ENCODE peak calls at places on chromosome 7, in six cellular contexts. One of them, this sample, is unnamed.

GRCh38 chr7:88278881-88279280 is 27.8 kb downstream of the STEAP4 start:
- DNase-seq in nephron progenitor cell: no peak
- DNase-seq in fibroblast of the aortic adventitia: no peak
- DNase-seq in BJ: no peak
- DNase-seq in cardiac fibroblast: peak; percentile 30
- DNase-seq in HFFc6: no peak
- DNase-seq in this sample: peak; percentile 45

GRCh38 chr7:132709971-132710567 is 133.8 kb upstream of the PLXNA4 start:
- DNase-seq in nephron progenitor cell: no peak
- DNase-seq in fibroblast of the aortic adventitia: peak; percentile 60
- DNase-seq in BJ: no peak
- DNase-seq in cardiac fibroblast: peak; percentile 68
- DNase-seq in HFFc6: peak; percentile 54
- DNase-seq in this sample: peak; percentile 48

GRCh38 chr7:75727881-75728592 is 10.7 kb downstream of the HIP1 start:
- DNase-seq in nephron progenitor cell: peak; percentile 23
- DNase-seq in fibroblast of the aortic adventitia: peak; percentile 13
- DNase-seq in BJ: no peak
- DNase-seq in cardiac fibroblast: no peak
- DNase-seq in HFFc6: no peak
- DNase-seq in this sample: peak; percentile 94

GRCh38 chr7:95886501-95887090 is 114.2 kb downstream of the DYNC1I1 start:
- DNase-seq in nephron progenitor cell: no peak
- DNase-seq in fibroblast of the aortic adventitia: no peak
- DNase-seq in BJ: no peak
- DNase-seq in cardiac fibroblast: peak; percentile 60
- DNase-seq in HFFc6: no peak
- DNase-seq in this sample: no peak

GRCh38 chr7:45136106-45137060 is 21.2 kb upstream of the RAMP3 start:
- DNase-seq in nephron progenitor cell: peak; percentile 65
- DNase-seq in fibroblast of the aortic adventitia: peak; percentile 87
- DNase-seq in BJ: peak; percentile 20
- DNase-seq in cardiac fibroblast: peak; percentile 84
- DNase-seq in HFFc6: peak; percentile 61
- DNase-seq in this sample: peak; percentile 90

GRCh38 chr7:20331231-20331880 is 656 bp downstream of the ITGB8 start:
- DNase-seq in nephron progenitor cell: peak; percentile 68
- DNase-seq in fibroblast of the aortic adventitia: no peak
- DNase-seq in BJ: no peak
- DNase-seq in cardiac fibroblast: peak; percentile 40
- DNase-seq in HFFc6: no peak
- DNase-seq in this sample: no peak

GRCh38 chr7:28149291-28150101 is 31.1 kb downstream of the JAZF1 start:
- DNase-seq in nephron progenitor cell: no peak
- DNase-seq in fibroblast of the aortic adventitia: no peak
- DNase-seq in BJ: no peak
- DNase-seq in cardiac fibroblast: no peak
- DNase-seq in HFFc6: no peak
- DNase-seq in this sample: peak; percentile 35

GRCh38 chr7:154566877-154567276 is 436.0 kb downstream of the PAXIP1 start:
- DNase-seq in nephron progenitor cell: no peak
- DNase-seq in fibroblast of the aortic adventitia: no peak
- DNase-seq in BJ: no peak
- DNase-seq in cardiac fibroblast: no peak
- DNase-seq in HFFc6: no peak
- DNase-seq in this sample: no peak

GRCh38 chr7:25216837-25217236 is 11.4 kb downstream of the NPVF start:
- DNase-seq in nephron progenitor cell: no peak
- DNase-seq in fibroblast of the aortic adventitia: peak; percentile 63
- DNase-seq in BJ: peak; percentile 2
- DNase-seq in cardiac fibroblast: peak; percentile 67
- DNase-seq in HFFc6: peak; percentile 41
- DNase-seq in this sample: peak; percentile 57

GRCh38 chr7:32785365-32785764 is 106.2 kb downstream of the KBTBD2 start:
- DNase-seq in nephron progenitor cell: no peak
- DNase-seq in fibroblast of the aortic adventitia: no peak
- DNase-seq in BJ: no peak
- DNase-seq in cardiac fibroblast: no peak
- DNase-seq in HFFc6: no peak
- DNase-seq in this sample: no peak

GRCh38 chr7:105805619-105806018 is 70.8 kb downstream of the ATXN7L1 start:
- DNase-seq in nephron progenitor cell: peak; percentile 62
- DNase-seq in fibroblast of the aortic adventitia: no peak
- DNase-seq in BJ: no peak
- DNase-seq in cardiac fibroblast: peak; percentile 21
- DNase-seq in HFFc6: no peak
- DNase-seq in this sample: no peak

GRCh38 chr7:143938522-143939243 is 3.6 kb downstream of the OR2F2 start:
- DNase-seq in nephron progenitor cell: no peak
- DNase-seq in fibroblast of the aortic adventitia: no peak
- DNase-seq in BJ: no peak
- DNase-seq in cardiac fibroblast: no peak
- DNase-seq in HFFc6: no peak
- DNase-seq in this sample: no peak

GRCh38 chr7:99910976-99911375 is 8.4 kb downstream of the TRIM4 start:
- DNase-seq in nephron progenitor cell: no peak
- DNase-seq in fibroblast of the aortic adventitia: no peak
- DNase-seq in BJ: no peak
- DNase-seq in cardiac fibroblast: no peak
- DNase-seq in HFFc6: no peak
- DNase-seq in this sample: no peak

GRCh38 chr7:85806321-85806720 is 619.5 kb upstream of the SEMA3D start:
- DNase-seq in nephron progenitor cell: no peak
- DNase-seq in fibroblast of the aortic adventitia: no peak
- DNase-seq in BJ: no peak
- DNase-seq in cardiac fibroblast: no peak
- DNase-seq in HFFc6: no peak
- DNase-seq in this sample: no peak

GRCh38 chr7:66725843-66726242 is 14.7 kb upstream of the RABGEF1 start:
- DNase-seq in nephron progenitor cell: no peak
- DNase-seq in fibroblast of the aortic adventitia: no peak
- DNase-seq in BJ: no peak
- DNase-seq in cardiac fibroblast: no peak
- DNase-seq in HFFc6: no peak
- DNase-seq in this sample: no peak

GRCh38 chr7:95396136-95397032 is at the start of gene PON3:
- DNase-seq in nephron progenitor cell: no peak
- DNase-seq in fibroblast of the aortic adventitia: no peak
- DNase-seq in BJ: no peak
- DNase-seq in cardiac fibroblast: peak; percentile 10
- DNase-seq in HFFc6: no peak
- DNase-seq in this sample: no peak

GRCh38 chr7:77855371-77856083 is 57.0 kb downstream of the PHTF2 start:
- DNase-seq in nephron progenitor cell: no peak
- DNase-seq in fibroblast of the aortic adventitia: peak; percentile 53
- DNase-seq in BJ: no peak
- DNase-seq in cardiac fibroblast: peak; percentile 32
- DNase-seq in HFFc6: no peak
- DNase-seq in this sample: peak; percentile 64

DNA sequence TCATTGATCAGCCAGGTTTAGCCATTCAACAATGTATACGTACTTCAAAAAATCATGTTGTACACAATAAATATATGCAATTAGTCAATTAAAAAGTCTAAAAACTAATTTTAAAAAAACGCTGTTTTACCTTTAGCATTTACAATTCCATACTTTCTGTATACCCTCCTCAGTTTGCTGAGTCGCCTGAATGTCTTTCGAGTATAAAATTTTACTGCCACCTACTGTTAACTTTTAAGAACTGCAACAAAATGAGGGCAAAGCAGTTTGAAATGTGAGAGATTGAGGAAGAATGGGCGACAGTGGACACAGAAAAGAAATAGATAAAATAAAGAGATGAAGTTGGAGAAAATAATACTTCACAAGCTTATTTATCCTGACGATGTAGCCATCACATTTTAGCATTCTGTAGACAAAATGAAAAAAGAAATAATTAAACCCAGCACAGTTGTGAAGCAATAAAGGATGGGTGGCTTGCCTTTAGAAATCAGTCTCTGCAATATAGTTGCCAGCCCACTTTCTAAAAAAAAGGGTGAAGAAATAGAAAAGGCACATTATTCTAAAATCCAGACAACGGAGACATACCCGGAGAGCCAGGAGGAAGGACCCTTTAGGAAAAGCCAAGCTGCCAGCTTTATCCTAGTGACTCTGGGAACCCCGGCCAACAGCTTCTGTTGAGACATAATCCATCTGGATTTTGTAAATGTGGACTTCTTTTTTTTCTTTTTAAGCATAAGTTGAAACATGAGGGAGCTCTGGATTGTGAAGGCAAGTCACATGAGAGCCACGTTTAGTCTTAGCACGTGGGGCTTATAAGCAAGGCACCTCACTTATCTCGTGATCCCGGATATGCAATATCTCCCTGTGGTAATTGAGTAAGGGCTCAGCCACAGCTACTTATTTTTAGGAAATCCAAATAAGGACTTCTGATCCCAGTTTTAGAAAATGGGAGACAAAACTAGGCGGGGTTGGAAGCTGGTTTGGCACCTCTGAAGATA is 110.9 kb upstream of the PTN start:
- DNase-seq in nephron progenitor cell: peak; percentile 10
- DNase-seq in fibroblast of the aortic adventitia: peak; percentile 97
- DNase-seq in BJ: no peak
- DNase-seq in cardiac fibroblast: peak; percentile 83
- DNase-seq in HFFc6: peak; percentile 69
- DNase-seq in this sample: peak; percentile 57
- TF ChIP-seq CTCF in nephron progenitor cell: peak; percentile 71
- TF ChIP-seq CTCF in fibroblast of the aortic adventitia: peak; percentile 65
- TF ChIP-seq CTCF in BJ: peak; percentile 63
- TF ChIP-seq CTCF in cardiac fibroblast: peak; percentile 57
- TF ChIP-seq CTCF in HFFc6: peak; percentile 93
- TF ChIP-seq CTCF in this sample: peak; percentile 48

DNA sequence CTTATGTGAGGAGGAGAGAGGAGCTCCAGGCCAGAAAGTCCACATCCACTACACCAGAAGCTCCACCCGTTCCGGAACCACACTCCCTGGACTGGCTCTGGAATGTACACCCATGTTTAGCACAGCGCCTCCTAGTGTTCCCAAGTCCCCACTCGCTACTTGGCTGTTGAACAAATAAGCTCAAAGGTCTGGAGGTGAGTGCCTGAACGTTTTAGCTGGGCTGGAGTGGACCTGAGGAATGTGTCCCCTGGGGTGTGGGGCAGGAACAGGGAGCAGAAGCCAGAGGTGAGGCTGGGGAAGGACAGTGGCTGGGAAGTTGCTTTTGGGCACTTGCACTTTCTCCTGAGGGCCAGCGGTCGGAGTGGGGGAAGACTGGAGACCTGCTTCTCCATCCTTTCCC is 164.1 kb upstream of the CDCA7L start:
- DNase-seq in nephron progenitor cell: peak; percentile 48
- DNase-seq in fibroblast of the aortic adventitia: peak; percentile 53
- DNase-seq in BJ: no peak
- DNase-seq in cardiac fibroblast: peak; percentile 63
- DNase-seq in HFFc6: peak; percentile 49
- DNase-seq in this sample: peak; percentile 40
- TF ChIP-seq CTCF in nephron progenitor cell: no peak
- TF ChIP-seq CTCF in fibroblast of the aortic adventitia: peak; percentile 48
- TF ChIP-seq CTCF in BJ: peak; percentile 55
- TF ChIP-seq CTCF in cardiac fibroblast: peak; percentile 59
- TF ChIP-seq CTCF in HFFc6: peak; percentile 3
- TF ChIP-seq CTCF in this sample: no peak

DNA sequence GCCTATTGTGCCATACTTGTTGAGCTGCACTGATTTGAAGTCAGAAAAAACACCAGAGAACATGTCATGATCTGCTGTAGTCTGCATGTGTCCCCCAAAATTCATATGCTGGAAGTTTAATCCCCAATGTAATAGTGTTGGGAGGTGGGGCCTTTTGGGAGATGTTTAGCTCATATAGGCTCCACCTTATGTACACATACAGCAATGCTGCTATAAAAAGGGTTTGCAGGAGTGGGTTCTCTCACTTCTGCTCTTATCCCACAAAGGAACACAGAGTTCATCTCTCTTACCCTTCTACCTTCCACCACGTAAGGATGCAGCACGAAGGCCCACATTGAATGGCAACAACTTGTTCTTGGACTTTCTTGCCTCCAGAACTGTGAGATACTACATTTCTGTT is 23.0 kb downstream of the GPR22 start:
- DNase-seq in nephron progenitor cell: no peak
- DNase-seq in fibroblast of the aortic adventitia: no peak
- DNase-seq in BJ: no peak
- DNase-seq in cardiac fibroblast: no peak
- DNase-seq in HFFc6: no peak
- DNase-seq in this sample: no peak
- TF ChIP-seq CTCF in nephron progenitor cell: no peak
- TF ChIP-seq CTCF in fibroblast of the aortic adventitia: no peak
- TF ChIP-seq CTCF in BJ: no peak
- TF ChIP-seq CTCF in cardiac fibroblast: no peak
- TF ChIP-seq CTCF in HFFc6: no peak
- TF ChIP-seq CTCF in this sample: no peak

GRCh38 chr7:116633131-116633988 is 38.6 kb upstream of the MET start:
- DNase-seq in nephron progenitor cell: peak; percentile 15
- DNase-seq in fibroblast of the aortic adventitia: peak; percentile 58
- DNase-seq in BJ: no peak
- DNase-seq in cardiac fibroblast: peak; percentile 80
- DNase-seq in HFFc6: peak; percentile 3
- DNase-seq in this sample: peak; percentile 84
- TF ChIP-seq CTCF in nephron progenitor cell: no peak
- TF ChIP-seq CTCF in fibroblast of the aortic adventitia: no peak
- TF ChIP-seq CTCF in BJ: peak; percentile 19
- TF ChIP-seq CTCF in cardiac fibroblast: no peak
- TF ChIP-seq CTCF in HFFc6: peak; percentile 50
- TF ChIP-seq CTCF in this sample: peak; percentile 15

GRCh38 chr7:134019251-134019650 is 107.9 kb upstream of the LRGUK start:
- DNase-seq in nephron progenitor cell: no peak
- DNase-seq in fibroblast of the aortic adventitia: no peak
- DNase-seq in BJ: no peak
- DNase-seq in cardiac fibroblast: no peak
- DNase-seq in HFFc6: no peak
- DNase-seq in this sample: no peak

GRCh38 chr7:134018321-134018720 is 108.8 kb upstream of the LRGUK start:
- DNase-seq in nephron progenitor cell: no peak
- DNase-seq in fibroblast of the aortic adventitia: no peak
- DNase-seq in BJ: no peak
- DNase-seq in cardiac fibroblast: no peak
- DNase-seq in HFFc6: no peak
- DNase-seq in this sample: no peak

GRCh38 chr7:134016223-134016941 is 110.8 kb upstream of the LRGUK start:
- DNase-seq in nephron progenitor cell: peak; percentile 52
- DNase-seq in fibroblast of the aortic adventitia: peak; percentile 51
- DNase-seq in BJ: no peak
- DNase-seq in cardiac fibroblast: peak; percentile 40
- DNase-seq in HFFc6: no peak
- DNase-seq in this sample: peak; percentile 33

GRCh38 chr7:134014935-134015334 is 112.2 kb upstream of the LRGUK start:
- DNase-seq in nephron progenitor cell: no peak
- DNase-seq in fibroblast of the aortic adventitia: no peak
- DNase-seq in BJ: no peak
- DNase-seq in cardiac fibroblast: peak; percentile 9
- DNase-seq in HFFc6: no peak
- DNase-seq in this sample: no peak

GRCh38 chr7:134016942-134017303 is 110.2 kb upstream of the LRGUK start:
- DNase-seq in nephron progenitor cell: no peak
- DNase-seq in fibroblast of the aortic adventitia: no peak
- DNase-seq in BJ: no peak
- DNase-seq in cardiac fibroblast: no peak
- DNase-seq in HFFc6: no peak
- DNase-seq in this sample: no peak
- TF ChIP-seq CTCF in nephron progenitor cell: no peak
- TF ChIP-seq CTCF in fibroblast of the aortic adventitia: no peak
- TF ChIP-seq CTCF in BJ: no peak
- TF ChIP-seq CTCF in cardiac fibroblast: no peak
- TF ChIP-seq CTCF in HFFc6: peak; percentile 31
- TF ChIP-seq CTCF in this sample: no peak

GRCh38 chr7:118153551-118154177 is 30.3 kb upstream of the LSM8 start:
- DNase-seq in nephron progenitor cell: peak; percentile 13
- DNase-seq in fibroblast of the aortic adventitia: peak; percentile 53
- DNase-seq in BJ: no peak
- DNase-seq in cardiac fibroblast: peak; percentile 61
- DNase-seq in HFFc6: no peak
- DNase-seq in this sample: peak; percentile 59
- TF ChIP-seq CTCF in nephron progenitor cell: peak; percentile 73
- TF ChIP-seq CTCF in fibroblast of the aortic adventitia: peak; percentile 64
- TF ChIP-seq CTCF in BJ: peak; percentile 48
- TF ChIP-seq CTCF in cardiac fibroblast: peak; percentile 58
- TF ChIP-seq CTCF in HFFc6: peak; percentile 73
- TF ChIP-seq CTCF in this sample: peak; percentile 72

This sample was measured in MCF 10A.